ENCODE peak calls at places on chromosomes 2 and 18, in eight cellular contexts. C is kidney tubule cell; T is stimulated activated CD8-positive, alpha-beta memory T cell treated with anti-CD3 and anti-CD28 coated beads, Interleukin-4, amount 100 ng/mL, for 1 hour; X is CD8-positive, alpha-beta memory T cell; W is suprapubic skin; O is activated CD4-positive, alpha-beta T cell treated with anti-CD3 and anti-CD28 coated beads, Interleukin-2, amount 50 U/mL, for 24 hours; K is dermis microvascular lymphatic vessel endothelial cell; H is hypothalamus. R is an unnamed sample.

GRCh38 chr2:28333606-28334526 is 58.8 kb upstream of the FOSL2 start:
- DNase-seq in C (no peak), O (no peak), W (no peak), K (no peak), H (no peak), T (no peak), X (no peak), R (no peak)

GRCh38 chr2:30113617-30114293 is 33.1 kb upstream of the YPEL5 start:
- DNase-seq in O (no peak), H (no peak), T (no peak), K (peak; percentile 45), W (no peak), X (no peak), C (peak; percentile 94), R (peak; percentile 89)

GRCh38 chr2:127700527-127701192 is 637 bp upstream of the SFT2D3 start:
- DNase-seq in O (no peak), K (peak; percentile 22), H (no peak), T (no peak), X (peak; percentile 4), W (no peak), C (peak; percentile 74), R (peak; percentile 23)

GRCh38 chr18:35695803-35696202 is 114.3 kb downstream of the GALNT1 start:
- DNase-seq in T (no peak), W (peak; percentile 78), H (peak; percentile 76), X (no peak), K (no peak), O (no peak), C (no peak), R (no peak)

GRCh38 chr18:49654347-49654746 is 92.5 kb downstream of the LIPG start:
- DNase-seq in W (no peak), K (no peak), O (no peak), C (no peak), T (no peak), H (no peak), X (no peak), R (no peak)

GRCh38 chr2:133576714-133577113 is 8.5 kb upstream of the NCKAP5 start:
- DNase-seq in W (no peak), H (no peak), K (no peak), X (no peak), O (no peak), T (no peak), C (peak; percentile 27), R (no peak)

GRCh38 chr2:60407398-60407797 is 146.1 kb downstream of the BCL11A start:
- DNase-seq in W (no peak), T (no peak), X (no peak), K (no peak), H (no peak), O (no peak), C (no peak), R (no peak)

GRCh38 chr2:128004509-128004908 is 23.4 kb downstream of the SAP130 start:
- DNase-seq in C (no peak), T (no peak), W (no peak), H (no peak), O (no peak), K (no peak), X (no peak), R (no peak)

GRCh38 chr18:14925281-14925709 is 177.3 kb downstream of the ANKRD30B start:
- DNase-seq in T (no peak), H (no peak), W (peak; percentile 64), X (no peak), C (no peak), O (no peak), K (no peak), R (no peak)

GRCh38 chr18:21632393-21632792 is 20.3 kb downstream of the SNRPD1 start:
- DNase-seq in K (peak; percentile 9), H (no peak), T (no peak), O (no peak), X (no peak), C (no peak), W (no peak), R (peak; percentile 19)

GRCh38 chr2:217273158-217273557 is 413.3 kb upstream of the TNP1 start:
- DNase-seq in T (no peak), C (no peak), X (no peak), K (no peak), O (no peak), W (no peak), H (no peak), R (no peak)

GRCh38 chr2:39902103-39902502 is 123.0 kb upstream of the THUMPD2 start:
- DNase-seq in X (no peak), C (peak; percentile 82), T (no peak), W (no peak), K (no peak), H (no peak), O (no peak), R (peak; percentile 86)

GRCh38 chr2:182652326-182652725 is 63.7 kb upstream of the DNAJC10 start:
- DNase-seq in W (no peak), O (no peak), T (no peak), C (no peak), K (no peak), X (no peak), H (no peak), R (no peak)